ENCODE peak calls at places on chromosomes 6 and 20, in four cellular contexts. Y, P, B and F are unnamed samples.

GRCh38 chr6:88725111-88725711 is 238.2 kb downstream of the RNGTT start:
- DNase-seq in Y (no peak), P (no peak), B (peak), F (peak)

GRCh38 chr6:39882567-39882953 is 51.7 kb downstream of the MOCS1 start:
- DNase-seq in Y (no peak), P (no peak), B (peak), F (peak)

GRCh38 chr6:3825851-3826581 is 23.2 kb upstream of the FAM50B start:
- DNase-seq in Y (no peak), P (peak), B (peak), F (peak)

GRCh38 chr6:9405369-9405768 is 970.0 kb upstream of the SLC35B3 start:
- DNase-seq in Y (no peak), P (peak), B (peak), F (peak)

GRCh38 chr6:73081955-73082354 is 143.3 kb downstream of the KHDC1L start:
- DNase-seq in Y (no peak), P (no peak), B (no peak), F (no peak)

GRCh38 chr6:39276379-39276995 is 37.7 kb downstream of the KCNK17 start:
- DNase-seq in Y (no peak), P (no peak), B (no peak), F (no peak)

GRCh38 chr6:53161481-53162009 is 12.9 kb upstream of the GCM1 start:
- DNase-seq in Y (no peak), P (no peak), B (peak), F (peak)

GRCh38 chr6:149366237-149366921 is 33.7 kb upstream of the SUMO4 start:
- DNase-seq in Y (no peak), P (no peak), B (no peak), F (no peak)

GRCh38 chr20:60057866-60058807 is 99.9 kb downstream of the CDH26 start:
- DNase-seq in Y (peak), P (no peak), B (peak), F (peak)

GRCh38 chr6:150068173-150068785 is 642 bp downstream of the ULBP3 start:
- DNase-seq in Y (no peak), P (no peak), B (no peak), F (no peak)

GRCh38 chr6:47484616-47485015 is 7.0 kb downstream of the CD2AP start:
- DNase-seq in Y (no peak), P (no peak), B (peak), F (peak)
- H3K4me3 ChIP-seq in Y (no peak), P (no peak), B (no peak), F (no peak)

GRCh38 chr6:163705923-163706322 is 291.4 kb downstream of the QKI start:
- DNase-seq in Y (no peak), P (no peak), B (no peak), F (no peak)

GRCh38 chr6:163708459-163708858 is 293.9 kb downstream of the QKI start:
- DNase-seq in Y (no peak), P (no peak), B (no peak), F (no peak)

GRCh38 chr6:163707385-163708355 is 293.2 kb downstream of the QKI start:
- DNase-seq in Y (no peak), P (no peak), B (no peak), F (no peak)

GRCh38 chr6:163709255-163709654 is 294.7 kb downstream of the QKI start:
- DNase-seq in Y (no peak), P (no peak), B (no peak), F (no peak)

DNA sequence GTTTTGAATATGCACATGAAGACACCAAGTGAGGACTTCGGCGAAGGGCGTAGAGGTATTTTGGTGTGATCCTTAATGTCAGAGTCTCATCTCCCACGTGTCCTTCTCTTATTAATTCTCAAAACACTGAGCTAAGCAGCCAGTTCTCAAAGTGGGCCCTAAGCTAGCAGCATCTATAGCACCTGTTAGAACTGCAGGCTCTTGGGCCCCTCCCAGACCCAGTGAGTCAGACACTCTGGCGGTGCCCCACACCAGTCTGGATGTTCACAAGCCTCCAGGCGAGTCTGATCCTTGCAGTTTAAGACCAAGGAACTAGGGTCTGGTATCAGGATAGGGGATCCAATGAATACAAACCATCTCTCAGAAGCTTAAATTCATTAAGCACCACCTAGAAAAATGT is 292.2 kb downstream of the QKI start:
- DNase-seq in Y (no peak), P (no peak), B (no peak), F (no peak)
- H3K4me3 ChIP-seq in Y (no peak), P (no peak), B (no peak), F (no peak)

GRCh38 chr6:7050099-7050498 is 57.7 kb upstream of the RREB1 start:
- DNase-seq in Y (no peak), P (no peak), B (no peak), F (no peak)
- H3K4me3 ChIP-seq in Y (no peak), P (peak), B (no peak), F (no peak)

DNA sequence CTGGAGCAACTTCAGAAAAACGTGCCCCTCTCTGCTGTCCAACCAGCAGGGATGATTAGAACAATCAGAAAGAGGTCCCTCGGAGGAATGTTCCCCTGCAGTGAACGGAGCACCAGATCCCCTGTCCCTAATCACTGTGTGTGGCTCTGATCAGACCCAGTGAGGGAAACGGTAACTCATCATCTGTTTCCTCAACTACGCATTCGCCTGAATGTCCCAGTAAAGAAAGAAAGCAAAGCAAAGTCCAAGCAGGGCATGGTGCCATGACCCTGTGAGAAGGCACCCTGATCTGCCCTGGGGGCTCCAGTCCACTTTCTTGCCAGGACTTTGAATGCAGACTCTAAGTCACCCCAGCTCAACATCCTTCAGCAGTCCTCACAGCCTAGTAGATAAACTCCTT is 149.1 kb downstream of the LY86 start:
- DNase-seq in Y (no peak), P (no peak), B (no peak), F (no peak)
- H3K4me3 ChIP-seq in Y (no peak), P (no peak), B (peak), F (peak)

GRCh38 chr6:137545073-137545472 is 50.9 kb upstream of the OLIG3 start:
- DNase-seq in Y (no peak), P (no peak), B (no peak), F (no peak)

GRCh38 chr6:137549106-137549505 is 54.9 kb upstream of the OLIG3 start:
- DNase-seq in Y (no peak), P (no peak), B (no peak), F (no peak)

GRCh38 chr6:137550527-137550926 is 56.3 kb upstream of the OLIG3 start:
- DNase-seq in Y (no peak), P (no peak), B (no peak), F (no peak)

GRCh38 chr6:137547186-137547585 is 53.0 kb upstream of the OLIG3 start:
- DNase-seq in Y (no peak), P (no peak), B (no peak), F (no peak)

GRCh38 chr6:137547601-137548000 is 53.4 kb upstream of the OLIG3 start:
- DNase-seq in Y (no peak), P (no peak), B (no peak), F (no peak)
- H3K4me3 ChIP-seq in Y (no peak), P (no peak), B (no peak), F (no peak)

GRCh38 chr6:112389842-112390241 is 42.7 kb downstream of the RFPL4B start:
- DNase-seq in Y (no peak), P (no peak), B (no peak), F (no peak)
- H3K4me3 ChIP-seq in Y (no peak), P (no peak), B (no peak), F (no peak)

GRCh38 chr6:26054659-26054936 is 32.6 kb upstream of the HFE start:
- DNase-seq in Y (no peak), P (no peak), B (no peak), F (no peak)

GRCh38 chr6:26054937-26055669 is 32.1 kb upstream of the HFE start:
- DNase-seq in Y (peak), P (peak), B (peak), F (peak)

GRCh38 chr6:26051683-26052310 is 35.4 kb upstream of the HFE start:
- DNase-seq in Y (no peak), P (no peak), B (no peak), F (no peak)

GRCh38 chr6:26055670-26056582 is 31.3 kb upstream of the HFE start:
- DNase-seq in Y (peak), P (peak), B (peak), F (peak)

GRCh38 chr6:26053929-26054658 is 33.1 kb upstream of the HFE start:
- DNase-seq in Y (no peak), P (no peak), B (peak), F (peak)
- H3K4me3 ChIP-seq in Y (peak), P (peak), B (peak), F (peak)

GRCh38 chr6:154277578-154278128 is 79.0 kb downstream of the IPCEF1 start:
- DNase-seq in Y (no peak), P (no peak), B (no peak), F (no peak)

GRCh38 chr6:154274175-154274574 is 82.4 kb downstream of the IPCEF1 start:
- DNase-seq in Y (no peak), P (no peak), B (no peak), F (no peak)

GRCh38 chr6:154276810-154277577 is 79.6 kb downstream of the IPCEF1 start:
- DNase-seq in Y (no peak), P (no peak), B (peak), F (peak)
- H3K4me3 ChIP-seq in Y (peak), P (no peak), B (no peak), F (no peak)

DNA sequence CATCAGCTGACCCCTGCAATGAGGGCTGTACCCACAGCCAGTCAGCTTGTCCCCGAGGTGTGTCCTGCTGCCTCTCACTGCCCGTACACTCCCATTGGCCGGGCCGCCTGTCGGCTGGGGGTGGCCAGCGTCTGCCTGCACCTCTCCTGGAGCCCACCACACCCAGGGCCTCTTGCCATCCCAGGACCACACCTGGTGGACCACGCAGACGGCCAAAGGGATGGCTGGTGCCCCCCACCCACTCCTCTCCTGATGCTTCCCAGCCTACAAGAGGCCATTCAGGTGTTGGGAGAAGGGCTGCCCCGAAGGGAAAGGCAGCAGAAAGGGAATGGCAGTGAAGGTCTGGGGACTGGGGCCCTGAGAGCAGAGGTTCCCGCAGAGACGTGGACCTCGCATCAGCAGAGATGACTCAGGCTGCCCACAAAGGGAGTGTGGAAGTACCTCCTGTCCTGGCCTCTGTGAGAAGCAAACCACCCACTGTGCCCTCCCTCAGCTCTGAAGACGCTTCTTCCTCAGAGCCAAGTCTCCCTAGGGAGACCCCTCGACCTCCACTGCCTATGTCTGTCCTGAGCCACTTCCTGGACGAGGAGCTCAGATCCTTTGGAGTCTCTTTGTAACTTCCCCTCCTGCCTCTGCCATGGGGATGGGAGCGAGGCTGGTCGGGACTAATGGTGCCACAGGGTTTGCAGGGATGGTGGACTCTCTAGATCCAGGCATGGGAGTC is 60.9 kb downstream of the PYGB start:
- DNase-seq in Y (no peak), P (peak), B (peak), F (peak)
- H3K4me3 ChIP-seq in Y (no peak), P (no peak), B (no peak), F (no peak)

GRCh38 chr6:168834188-168834587 is 393.2 kb downstream of the SMOC2 start:
- DNase-seq in Y (no peak), P (no peak), B (no peak), F (no peak)
- H3K4me3 ChIP-seq in Y (no peak), P (no peak), B (no peak), F (no peak)